ENCODE peak calls at places on chromosome 5, in seven cellular contexts. One of them, this sample, is unnamed.

GRCh38 chr5:72817076-72817476 is 615 bp downstream of the TNPO1 start:
- DNase-seq in NB4: peak; percentile 70
- DNase-seq in cardiac fibroblast: peak; percentile 74
- DNase-seq in stomach: peak; percentile 56
- DNase-seq in endodermal cell: peak; percentile 84
- DNase-seq in AG09309: no peak
- DNase-seq in fibroblast of pulmonary artery: peak; percentile 78
- DNase-seq in this sample: peak; percentile 75

GRCh38 chr5:75654693-75655315 is 43.6 kb downstream of the ANKDD1B start:
- DNase-seq in fibroblast of pulmonary artery: no peak
- DNase-seq in endodermal cell: no peak
- DNase-seq in stomach: no peak
- DNase-seq in NB4: no peak
- DNase-seq in AG09309: no peak
- DNase-seq in cardiac fibroblast: no peak
- DNase-seq in this sample: no peak

GRCh38 chr5:167797933-167798332 is 493.5 kb upstream of the WWC1 start:
- DNase-seq in stomach: no peak
- DNase-seq in fibroblast of pulmonary artery: no peak
- DNase-seq in AG09309: no peak
- DNase-seq in cardiac fibroblast: no peak
- DNase-seq in endodermal cell: peak; percentile 14
- DNase-seq in NB4: no peak
- DNase-seq in this sample: no peak

GRCh38 chr5:158126442-158127399 is 267.8 kb upstream of the CLINT1 start:
- DNase-seq in AG09309: no peak
- DNase-seq in cardiac fibroblast: no peak
- DNase-seq in NB4: no peak
- DNase-seq in fibroblast of pulmonary artery: no peak
- DNase-seq in endodermal cell: no peak
- DNase-seq in stomach: no peak
- DNase-seq in this sample: no peak

GRCh38 chr5:175867587-175868347 is 3.6 kb upstream of the CPLX2 start:
- DNase-seq in endodermal cell: peak; percentile 85
- DNase-seq in cardiac fibroblast: no peak
- DNase-seq in stomach: no peak
- DNase-seq in fibroblast of pulmonary artery: no peak
- DNase-seq in NB4: peak; percentile 50
- DNase-seq in AG09309: no peak
- DNase-seq in this sample: peak; percentile 44

GRCh38 chr5:147168578-147169327 is 66.1 kb upstream of the STK32A start:
- DNase-seq in cardiac fibroblast: peak; percentile 23
- DNase-seq in endodermal cell: peak; percentile 53
- DNase-seq in NB4: no peak
- DNase-seq in stomach: no peak
- DNase-seq in AG09309: no peak
- DNase-seq in fibroblast of pulmonary artery: peak; percentile 42
- DNase-seq in this sample: no peak

GRCh38 chr5:41270423-41271251 is 57.3 kb upstream of the C6 start:
- DNase-seq in stomach: peak; percentile 30
- DNase-seq in endodermal cell: peak; percentile 67
- DNase-seq in cardiac fibroblast: peak; percentile 83
- DNase-seq in NB4: peak; percentile 50
- DNase-seq in AG09309: peak; percentile 54
- DNase-seq in fibroblast of pulmonary artery: peak; percentile 89
- DNase-seq in this sample: peak; percentile 11

GRCh38 chr5:62143268-62144229 is 162.5 kb upstream of the KIF2A start:
- DNase-seq in fibroblast of pulmonary artery: peak; percentile 57
- DNase-seq in AG09309: peak; percentile 8
- DNase-seq in cardiac fibroblast: peak; percentile 56
- DNase-seq in stomach: no peak
- DNase-seq in endodermal cell: peak; percentile 44
- DNase-seq in NB4: peak; percentile 22
- DNase-seq in this sample: no peak

GRCh38 chr5:174625591-174626365 is 98.6 kb upstream of the MSX2 start:
- DNase-seq in AG09309: no peak
- DNase-seq in fibroblast of pulmonary artery: peak; percentile 6
- DNase-seq in NB4: no peak
- DNase-seq in endodermal cell: peak; percentile 40
- DNase-seq in stomach: no peak
- DNase-seq in cardiac fibroblast: no peak
- DNase-seq in this sample: no peak

GRCh38 chr5:33379757-33380156 is 61.0 kb upstream of the TARS1 start:
- DNase-seq in endodermal cell: peak; percentile 68
- DNase-seq in cardiac fibroblast: peak; percentile 73
- DNase-seq in NB4: peak; percentile 57
- DNase-seq in stomach: no peak
- DNase-seq in fibroblast of pulmonary artery: peak; percentile 70
- DNase-seq in AG09309: no peak
- DNase-seq in this sample: peak; percentile 7

GRCh38 chr5:180718810-180719453 is 20.9 kb downstream of the OR2Y1 start:
- DNase-seq in NB4: peak; percentile 43
- DNase-seq in stomach: no peak
- DNase-seq in cardiac fibroblast: peak; percentile 57
- DNase-seq in endodermal cell: peak; percentile 72
- DNase-seq in fibroblast of pulmonary artery: peak; percentile 52
- DNase-seq in AG09309: peak; percentile 3
- DNase-seq in this sample: peak; percentile 62

GRCh38 chr5:79827159-79827562 is 137.5 kb downstream of the CMYA5 start:
- DNase-seq in NB4: no peak
- DNase-seq in AG09309: no peak
- DNase-seq in fibroblast of pulmonary artery: no peak
- DNase-seq in cardiac fibroblast: no peak
- DNase-seq in endodermal cell: peak; percentile 14
- DNase-seq in stomach: no peak
- DNase-seq in this sample: no peak

GRCh38 chr5:90344693-90345092 is 64.9 kb downstream of the CETN3 start:
- DNase-seq in cardiac fibroblast: no peak
- DNase-seq in AG09309: no peak
- DNase-seq in endodermal cell: no peak
- DNase-seq in NB4: no peak
- DNase-seq in fibroblast of pulmonary artery: no peak
- DNase-seq in stomach: no peak
- DNase-seq in this sample: no peak

GRCh38 chr5:168879929-168880328 is 300.8 kb upstream of the PANK3 start:
- DNase-seq in cardiac fibroblast: peak; percentile 84
- DNase-seq in NB4: peak; percentile 91
- DNase-seq in stomach: no peak
- DNase-seq in fibroblast of pulmonary artery: peak; percentile 65
- DNase-seq in endodermal cell: no peak
- DNase-seq in AG09309: no peak
- DNase-seq in this sample: no peak

GRCh38 chr5:142841511-142842255 is 71.5 kb downstream of the ARHGAP26 start:
- DNase-seq in AG09309: no peak
- DNase-seq in fibroblast of pulmonary artery: peak; percentile 69
- DNase-seq in NB4: no peak
- DNase-seq in cardiac fibroblast: peak; percentile 78
- DNase-seq in endodermal cell: peak; percentile 77
- DNase-seq in stomach: no peak
- DNase-seq in this sample: no peak

GRCh38 chr5:96177303-96177869 is 215.7 kb upstream of the ELL2 start:
- DNase-seq in stomach: no peak
- DNase-seq in cardiac fibroblast: peak; percentile 84
- DNase-seq in fibroblast of pulmonary artery: peak; percentile 71
- DNase-seq in NB4: no peak
- DNase-seq in endodermal cell: no peak
- DNase-seq in AG09309: peak; percentile 71
- DNase-seq in this sample: no peak

GRCh38 chr5:75057551-75057950 is 5.2 kb upstream of the GCNT4 start:
- DNase-seq in cardiac fibroblast: no peak
- DNase-seq in AG09309: no peak
- DNase-seq in stomach: no peak
- DNase-seq in fibroblast of pulmonary artery: no peak
- DNase-seq in NB4: no peak
- DNase-seq in endodermal cell: no peak
- DNase-seq in this sample: no peak

GRCh38 chr5:176736271-176736965 is 73.9 kb upstream of the UNC5A start:
- DNase-seq in stomach: no peak
- DNase-seq in fibroblast of pulmonary artery: no peak
- DNase-seq in AG09309: no peak
- DNase-seq in cardiac fibroblast: no peak
- DNase-seq in endodermal cell: peak; percentile 43
- DNase-seq in NB4: no peak
- DNase-seq in this sample: no peak

DNA sequence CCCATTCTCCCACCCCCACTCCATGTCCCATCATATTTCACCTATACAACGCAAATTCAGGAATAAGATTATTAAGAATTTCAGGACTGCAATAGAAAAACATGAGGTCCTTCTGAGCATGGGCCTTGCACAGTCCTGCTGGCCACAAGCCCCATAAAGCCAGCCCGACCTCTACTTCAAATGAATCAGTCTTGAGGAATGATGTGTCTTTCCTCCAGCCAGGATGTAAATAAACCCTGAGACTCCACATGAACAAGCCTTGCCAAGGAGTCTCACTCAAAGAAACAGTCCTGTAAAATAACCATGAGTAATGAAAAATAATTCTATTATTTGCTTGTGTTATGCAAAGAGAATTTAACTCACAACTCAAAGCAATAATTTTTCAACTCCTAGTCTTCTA is 140.0 kb upstream of the MOCS2 start:
- DNase-seq in endodermal cell: no peak
- DNase-seq in NB4: no peak
- DNase-seq in stomach: no peak
- DNase-seq in cardiac fibroblast: peak; percentile 96
- DNase-seq in fibroblast of pulmonary artery: peak; percentile 90
- DNase-seq in AG09309: peak; percentile 93
- DNase-seq in this sample: no peak
- TF ChIP-seq CTCF in endodermal cell: no peak
- TF ChIP-seq CTCF in NB4: no peak
- TF ChIP-seq CTCF in stomach: no peak
- TF ChIP-seq CTCF in cardiac fibroblast: no peak
- TF ChIP-seq CTCF in fibroblast of pulmonary artery: no peak
- TF ChIP-seq CTCF in AG09309: no peak
- TF ChIP-seq CTCF in this sample: no peak

GRCh38 chr5:127564002-127564769 is 46.7 kb downstream of the PRRC1 start:
- DNase-seq in cardiac fibroblast: peak; percentile 78
- DNase-seq in fibroblast of pulmonary artery: peak; percentile 80
- DNase-seq in AG09309: peak; percentile 33
- DNase-seq in NB4: peak; percentile 81
- DNase-seq in endodermal cell: peak; percentile 71
- DNase-seq in stomach: peak; percentile 55
- DNase-seq in this sample: peak; percentile 74
- TF ChIP-seq CTCF in cardiac fibroblast: peak; percentile 60
- TF ChIP-seq CTCF in fibroblast of pulmonary artery: peak; percentile 77
- TF ChIP-seq CTCF in AG09309: peak; percentile 67
- TF ChIP-seq CTCF in NB4: peak; percentile 67
- TF ChIP-seq CTCF in endodermal cell: peak; percentile 87
- TF ChIP-seq CTCF in stomach: no peak
- TF ChIP-seq CTCF in this sample: peak; percentile 63

GRCh38 chr5:13809921-13810320 is 134.6 kb downstream of the DNAH5 start:
- DNase-seq in endodermal cell: no peak
- DNase-seq in NB4: no peak
- DNase-seq in cardiac fibroblast: no peak
- DNase-seq in AG09309: no peak
- DNase-seq in stomach: no peak
- DNase-seq in fibroblast of pulmonary artery: no peak
- DNase-seq in this sample: no peak

GRCh38 chr5:13816126-13816525 is 128.4 kb downstream of the DNAH5 start:
- DNase-seq in AG09309: no peak
- DNase-seq in endodermal cell: no peak
- DNase-seq in cardiac fibroblast: no peak
- DNase-seq in stomach: no peak
- DNase-seq in NB4: no peak
- DNase-seq in fibroblast of pulmonary artery: no peak
- DNase-seq in this sample: no peak

GRCh38 chr5:13814293-13814692 is 130.2 kb downstream of the DNAH5 start:
- DNase-seq in stomach: no peak
- DNase-seq in cardiac fibroblast: no peak
- DNase-seq in AG09309: no peak
- DNase-seq in NB4: no peak
- DNase-seq in endodermal cell: no peak
- DNase-seq in fibroblast of pulmonary artery: no peak
- DNase-seq in this sample: no peak
- TF ChIP-seq CTCF in stomach: no peak
- TF ChIP-seq CTCF in cardiac fibroblast: no peak
- TF ChIP-seq CTCF in AG09309: peak; percentile 24
- TF ChIP-seq CTCF in NB4: no peak
- TF ChIP-seq CTCF in endodermal cell: no peak
- TF ChIP-seq CTCF in fibroblast of pulmonary artery: no peak
- TF ChIP-seq CTCF in this sample: no peak

DNA sequence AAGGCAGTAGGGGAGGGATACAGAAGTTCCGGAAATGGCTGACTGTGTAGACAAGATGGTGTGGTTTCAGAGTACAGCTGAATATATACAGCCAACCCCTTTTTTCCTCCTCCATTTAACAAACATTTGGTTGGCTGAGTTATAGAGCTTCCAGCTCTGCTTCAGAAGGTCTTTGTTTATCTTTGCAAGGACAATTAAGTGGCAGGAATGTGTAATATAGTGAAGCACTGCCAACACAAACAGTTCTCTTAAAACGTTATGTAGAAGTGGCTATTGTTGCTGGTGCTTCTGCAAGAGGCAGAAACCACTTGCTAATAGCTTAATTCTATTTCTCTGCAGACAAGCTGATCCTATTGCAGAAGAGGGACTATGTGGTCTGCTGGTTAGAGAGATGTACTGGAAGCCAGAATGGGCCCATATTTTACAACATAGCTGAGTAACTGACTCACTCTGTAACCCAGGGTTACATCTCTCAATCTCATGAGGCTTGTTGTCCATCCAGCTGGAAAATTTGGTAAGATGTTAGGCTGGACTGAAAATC is 62.7 kb upstream of the OSMR start:
- DNase-seq in fibroblast of pulmonary artery: peak; percentile 93
- DNase-seq in stomach: no peak
- DNase-seq in endodermal cell: no peak
- DNase-seq in cardiac fibroblast: peak; percentile 96
- DNase-seq in AG09309: peak; percentile 97
- DNase-seq in NB4: peak; percentile 43
- DNase-seq in this sample: no peak
- TF ChIP-seq CTCF in fibroblast of pulmonary artery: no peak
- TF ChIP-seq CTCF in stomach: no peak
- TF ChIP-seq CTCF in endodermal cell: no peak
- TF ChIP-seq CTCF in cardiac fibroblast: peak; percentile 24
- TF ChIP-seq CTCF in AG09309: no peak
- TF ChIP-seq CTCF in NB4: no peak
- TF ChIP-seq CTCF in this sample: no peak

DNA sequence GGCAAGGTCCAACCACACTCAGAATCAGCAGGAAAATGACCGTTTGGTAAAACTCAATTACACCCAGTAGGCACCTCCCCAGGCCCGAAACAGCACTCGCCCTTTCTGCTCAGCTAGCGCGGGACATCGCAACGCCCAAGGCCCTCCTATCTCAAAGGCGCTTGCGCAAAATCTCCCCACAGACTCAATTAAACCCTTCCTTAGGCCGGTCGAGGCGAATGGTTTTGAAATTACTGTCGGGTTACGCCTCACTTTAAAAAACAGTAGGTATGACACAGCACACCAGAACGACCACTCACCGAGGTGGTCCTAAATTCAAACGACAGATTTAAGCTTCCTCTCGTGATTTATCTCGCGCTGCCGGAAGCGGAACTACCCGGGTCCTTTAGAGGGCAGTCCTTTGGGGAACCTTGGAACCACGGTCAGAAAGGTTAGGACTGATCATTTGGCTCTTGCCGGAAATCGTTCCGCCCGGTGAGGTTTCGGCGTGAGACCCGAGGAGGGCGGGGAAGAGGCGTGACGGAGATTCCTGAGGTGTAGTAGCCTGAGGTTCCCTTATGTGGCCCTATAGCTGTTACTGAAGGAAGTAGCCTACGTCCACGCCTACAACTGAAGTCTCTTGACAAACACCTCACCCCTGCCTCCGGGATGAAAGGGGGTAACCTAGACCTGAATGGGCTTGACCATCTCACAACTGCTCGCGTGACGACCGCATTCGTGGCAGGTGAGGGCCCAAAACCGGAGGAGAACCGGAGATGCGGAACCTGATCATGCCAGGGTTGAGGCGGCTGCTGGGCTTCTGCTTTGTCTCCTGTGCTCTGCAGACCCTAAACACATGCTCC is at the start of the genes GIN1 and PPIP5K2:
- DNase-seq in cardiac fibroblast: peak; percentile 99
- DNase-seq in fibroblast of pulmonary artery: peak; percentile 99
- DNase-seq in NB4: peak; percentile 98
- DNase-seq in stomach: peak; percentile 97
- DNase-seq in endodermal cell: peak; percentile 99
- DNase-seq in AG09309: peak; percentile 91
- DNase-seq in this sample: peak; percentile 98
- TF ChIP-seq CTCF in cardiac fibroblast: no peak
- TF ChIP-seq CTCF in fibroblast of pulmonary artery: no peak
- TF ChIP-seq CTCF in NB4: no peak
- TF ChIP-seq CTCF in stomach: no peak
- TF ChIP-seq CTCF in endodermal cell: no peak
- TF ChIP-seq CTCF in AG09309: no peak
- TF ChIP-seq CTCF in this sample: no peak